ENCODE peak calls at places on chromosomes 6 and 20, in four cellular contexts. X is hepatocyte, L is GM23248, M is MM.1S. I is an unnamed sample.

GRCh38 chr6:163825033-163825432 is 410.5 kb downstream of the QKI start:
- DNase-seq in X (no peak), L (peak; percentile 6), M (no peak), I (peak; percentile 44)

GRCh38 chr20:31713312-31714049 is 9.2 kb downstream of the BCL2L1 start:
- DNase-seq in X (peak; percentile 45), L (peak; percentile 95), M (peak; percentile 35), I (peak; percentile 97)

GRCh38 chr6:144710207-144710606 is 425.1 kb downstream of the UTRN start:
- DNase-seq in X (no peak), L (peak; percentile 96), M (no peak), I (peak; percentile 91)

GRCh38 chr20:4721719-4722118 is at the start of gene PRND:
- DNase-seq in X (no peak), L (no peak), M (no peak), I (no peak)

GRCh38 chr6:109373762-109374161 is 8.5 kb downstream of the CD164 start:
- DNase-seq in X (no peak), L (peak; percentile 40), M (no peak), I (no peak)

GRCh38 chr6:26299286-26300042 is 65.5 kb upstream of the BTN3A2 start:
- DNase-seq in X (no peak), L (no peak), M (no peak), I (no peak)

GRCh38 chr6:54255881-54256280 is 52.4 kb upstream of the TINAG start:
- DNase-seq in X (no peak), L (no peak), M (no peak), I (no peak)

GRCh38 chr6:132937466-132937906 is 123.1 kb downstream of the RPS12 start:
- DNase-seq in X (peak; percentile 77), L (peak; percentile 63), M (peak; percentile 70), I (peak; percentile 83)

GRCh38 chr6:300494-301198 is 8.4 kb downstream of the DUSP22 start:
- DNase-seq in X (no peak), L (no peak), M (no peak), I (no peak)
- TF ChIP-seq EZH2phosphoT487 in X (no peak), L (no peak), M (no peak), I (no peak)

GRCh38 chr6:116773886-116774285 is 8.4 kb upstream of the FAM162B start:
- DNase-seq in X (no peak), L (no peak), M (no peak), I (peak; percentile 30)

GRCh38 chr6:116783852-116784251 is 18.3 kb upstream of the FAM162B start:
- DNase-seq in X (peak; percentile 16), L (peak; percentile 10), M (no peak), I (no peak)

GRCh38 chr6:116779569-116780164 is 14.1 kb upstream of the FAM162B start:
- DNase-seq in X (peak; percentile 70), L (peak; percentile 46), M (peak; percentile 50), I (peak; percentile 67)
- TF ChIP-seq EZH2phosphoT487 in X (no peak), L (no peak), M (no peak), I (no peak)

GRCh38 chr6:11380969-11381744 is 148.7 kb upstream of the NEDD9 start:
- DNase-seq in X (no peak), L (no peak), M (no peak), I (no peak)

GRCh38 chr6:11379805-11380204 is 147.3 kb upstream of the NEDD9 start:
- DNase-seq in X (no peak), L (no peak), M (no peak), I (no peak)

GRCh38 chr6:11380549-11380948 is 148.1 kb upstream of the NEDD9 start:
- DNase-seq in X (no peak), L (no peak), M (no peak), I (no peak)

GRCh38 chr6:11384531-11385309 is 152.3 kb upstream of the NEDD9 start:
- DNase-seq in X (no peak), L (peak; percentile 44), M (no peak), I (no peak)

GRCh38 chr6:11381801-11382513 is 149.5 kb upstream of the NEDD9 start:
- DNase-seq in X (no peak), L (no peak), M (peak; percentile 88), I (no peak)
- TF ChIP-seq EZH2phosphoT487 in X (no peak), L (no peak), M (no peak), I (no peak)

GRCh38 chr6:11616200-11616611 is 78.7 kb downstream of the TMEM170B start:
- DNase-seq in X (no peak), L (peak; percentile 96), M (no peak), I (no peak)
- TF ChIP-seq EZH2phosphoT487 in X (no peak), L (no peak), M (no peak), I (no peak)

DNA sequence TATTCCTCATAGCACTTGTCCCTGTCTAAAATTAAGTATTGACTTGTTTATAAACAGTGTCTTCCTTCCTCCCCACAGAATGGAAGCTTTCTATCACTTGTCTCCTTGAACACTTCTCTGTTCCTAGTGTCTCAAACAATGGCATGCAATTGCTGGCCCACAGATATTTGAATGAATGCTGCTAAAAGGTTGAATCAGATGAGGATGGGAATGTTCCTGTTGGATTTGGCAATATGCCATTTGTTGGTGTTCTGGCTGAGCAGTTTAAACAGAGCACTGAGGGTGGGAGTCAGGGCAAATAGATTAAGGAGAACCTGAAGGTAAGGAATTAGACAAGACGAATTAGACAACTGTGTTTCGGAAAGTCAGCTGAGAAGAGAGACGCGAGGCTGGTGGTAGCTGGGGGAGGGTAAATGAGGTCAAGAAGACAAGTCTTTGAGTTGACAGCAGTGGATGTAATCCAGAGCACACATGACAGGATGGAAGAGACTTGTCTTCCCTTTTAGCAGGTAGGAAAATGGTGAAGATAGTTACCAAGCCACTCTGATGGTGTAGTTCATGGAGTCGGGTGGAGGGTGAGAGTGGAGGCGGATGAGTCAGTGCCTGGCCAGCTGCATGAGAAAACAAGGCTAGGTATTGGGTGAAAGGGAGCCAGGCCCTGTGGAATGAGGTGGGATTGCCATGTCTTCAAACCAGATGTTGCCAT is 58.3 kb upstream of the GNRH2 start:
- DNase-seq in X (peak; percentile 9), L (peak; percentile 83), M (no peak), I (peak; percentile 46)
- TF ChIP-seq EZH2phosphoT487 in X (no peak), L (no peak), M (no peak), I (no peak)

DNA sequence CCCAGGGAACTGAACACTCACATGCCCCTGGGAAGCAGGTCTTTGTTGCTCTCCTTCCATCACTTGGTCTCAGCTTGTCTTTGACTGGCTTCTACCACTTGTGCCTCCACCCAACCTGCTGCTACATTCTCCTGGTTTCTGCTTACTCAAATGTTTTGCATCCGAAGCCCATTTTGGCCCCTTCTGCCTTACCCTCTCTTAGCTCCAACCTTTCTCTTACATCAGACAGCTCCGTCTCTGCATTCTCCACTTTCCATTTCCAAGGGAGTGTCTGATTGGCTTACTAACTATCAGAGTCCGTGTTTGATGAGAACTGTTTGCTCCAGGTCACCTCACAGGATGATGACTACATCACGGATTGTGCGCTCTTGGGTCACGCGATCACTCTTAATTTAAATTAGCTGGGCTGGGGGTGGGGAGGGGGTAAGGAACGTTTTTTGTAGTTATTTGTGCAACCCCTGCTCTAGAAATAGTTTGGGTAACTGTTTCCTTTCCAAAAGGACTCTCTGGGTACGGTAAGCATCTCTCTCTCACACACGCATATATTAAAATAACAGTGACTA is 844 bp upstream of the ABRACL start:
- DNase-seq in X (peak; percentile 72), L (peak; percentile 64), M (peak; percentile 7), I (no peak)
- TF ChIP-seq EZH2phosphoT487 in X (no peak), L (no peak), M (no peak), I (no peak)

GRCh38 chr6:148447521-148448230 is 105.0 kb downstream of the SASH1 start:
- DNase-seq in X (no peak), L (no peak), M (no peak), I (no peak)

GRCh38 chr6:148446681-148447080 is 104.0 kb downstream of the SASH1 start:
- DNase-seq in X (no peak), L (no peak), M (no peak), I (peak; percentile 48)

GRCh38 chr6:148445116-148445515 is 102.5 kb downstream of the SASH1 start:
- DNase-seq in X (no peak), L (no peak), M (no peak), I (peak; percentile 75)

GRCh38 chr6:148443798-148444560 is 101.3 kb downstream of the SASH1 start:
- DNase-seq in X (no peak), L (no peak), M (no peak), I (no peak)

GRCh38 chr6:148445620-148446019 is 103.0 kb downstream of the SASH1 start:
- DNase-seq in X (no peak), L (peak; percentile 68), M (no peak), I (peak; percentile 71)
- TF ChIP-seq EZH2phosphoT487 in X (no peak), L (no peak), M (no peak), I (no peak)

DNA sequence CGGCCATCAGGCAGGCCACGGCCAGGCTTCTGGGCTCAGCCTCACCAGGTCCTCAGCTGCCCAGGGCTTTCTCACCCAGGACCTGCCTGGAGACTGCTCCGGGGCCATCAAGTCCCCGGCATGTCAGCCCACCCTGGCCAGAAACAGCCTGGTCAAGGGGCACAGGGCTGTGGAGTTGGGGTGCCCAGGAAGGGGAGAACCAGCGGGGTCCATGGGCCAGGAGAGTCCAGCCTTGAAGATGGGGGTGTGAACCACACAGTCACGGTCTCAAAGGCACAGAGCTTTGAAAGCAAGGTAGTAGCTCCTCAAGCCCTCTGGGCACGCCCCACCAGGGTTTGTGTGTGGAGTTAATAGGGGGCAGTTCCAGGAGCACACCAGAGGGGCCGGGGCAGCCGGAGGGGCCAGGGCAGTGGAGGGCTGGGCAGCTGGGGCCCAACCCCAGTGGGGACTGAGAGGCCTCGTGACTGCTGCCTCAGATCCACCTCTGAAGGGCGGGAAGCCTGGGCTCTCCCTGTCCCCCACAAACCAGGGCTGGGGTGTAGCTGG is 48.0 kb upstream of the BHLHE23 start:
- DNase-seq in X (no peak), L (no peak), M (no peak), I (no peak)
- TF ChIP-seq EZH2phosphoT487 in X (no peak), L (no peak), M (no peak), I (no peak)

I was measured in PC-3.